ENCODE peak calls at places on chromosome 10, in seven cellular contexts. V, M, A, T, X, F and Y are unnamed samples.

GRCh38 chr10:4635394-4635793 is 190.6 kb upstream of the AKR1E2 start:
- DNase-seq in V (peak), M (no peak), A (no peak), T (no peak), X (no peak), F (no peak), Y (no peak)

GRCh38 chr10:57628592-57629284 is 639.0 kb downstream of the IPMK start:
- DNase-seq in V (no peak), M (no peak), A (no peak), T (no peak), X (no peak), F (no peak), Y (no peak)

GRCh38 chr10:18473424-18474110 is 177.8 kb downstream of the NSUN6 start:
- DNase-seq in V (peak), M (no peak), A (no peak), T (peak), X (no peak), F (no peak), Y (no peak)

GRCh38 chr10:123674741-123675140 is 8.6 kb downstream of the GPR26 start:
- DNase-seq in V (no peak), M (no peak), A (no peak), T (no peak), X (no peak), F (no peak), Y (no peak)

GRCh38 chr10:30466466-30466865 is 32.5 kb downstream of the MAP3K8 start:
- DNase-seq in V (no peak), M (no peak), A (no peak), T (no peak), X (no peak), F (no peak), Y (no peak)

GRCh38 chr10:48336978-48337599 is 30.6 kb downstream of the MAPK8 start:
- DNase-seq in V (no peak), M (no peak), A (peak), T (no peak), X (no peak), F (no peak), Y (no peak)

GRCh38 chr10:127046975-127047877 is 142.0 kb downstream of the DOCK1 start:
- DNase-seq in V (peak), M (no peak), A (no peak), T (no peak), X (no peak), F (no peak), Y (no peak)

GRCh38 chr10:60732240-60733188 is 45.8 kb upstream of the CDK1 start:
- DNase-seq in V (no peak), M (no peak), A (peak), T (no peak), X (peak), F (peak), Y (peak)

GRCh38 chr10:114780610-114781184 is 40.9 kb upstream of the FHIP2A start:
- DNase-seq in V (no peak), M (no peak), A (no peak), T (no peak), X (no peak), F (no peak), Y (no peak)

GRCh38 chr10:5911670-5912069 is 21.6 kb downstream of the FBH1 start:
- DNase-seq in V (no peak), M (no peak), A (no peak), T (no peak), X (no peak), F (no peak), Y (no peak)

GRCh38 chr10:43202224-43202656 is 64.0 kb downstream of the CSGALNACT2 start:
- DNase-seq in V (peak), M (no peak), A (peak), T (no peak), X (peak), F (no peak), Y (peak)

GRCh38 chr10:15035385-15036301 is 8.1 kb upstream of the OLAH start:
- DNase-seq in V (peak), M (no peak), A (no peak), T (peak), X (no peak), F (peak), Y (no peak)

GRCh38 chr10:63866747-63867140 is 345.5 kb downstream of the REEP3 start:
- DNase-seq in V (peak), M (no peak), A (no peak), T (no peak), X (no peak), F (peak), Y (no peak)

GRCh38 chr10:103231047-103231551 is 14.6 kb upstream of the RPEL1 start:
- DNase-seq in V (peak), M (peak), A (no peak), T (peak), X (no peak), F (peak), Y (no peak)

GRCh38 chr10:21260793-21261149 is 264.7 kb downstream of the SKIDA1 start:
- DNase-seq in V (peak), M (no peak), A (no peak), T (no peak), X (peak), F (no peak), Y (no peak)

GRCh38 chr10:116286801-116287200 is 13.8 kb upstream of the GFRA1 start:
- DNase-seq in V (no peak), M (no peak), A (no peak), T (no peak), X (no peak), F (no peak), Y (no peak)

GRCh38 chr10:5538892-5539651 is 14.3 kb downstream of the CALML3 start:
- DNase-seq in V (no peak), M (no peak), A (no peak), T (no peak), X (peak), F (no peak), Y (no peak)

GRCh38 chr10:69512901-69513300 is 60.3 kb downstream of the NEUROG3 start:
- DNase-seq in V (peak), M (no peak), A (no peak), T (no peak), X (no peak), F (peak), Y (no peak)

GRCh38 chr10:31601136-31601535 is 282.1 kb downstream of the ZEB1 start:
- DNase-seq in V (no peak), M (no peak), A (no peak), T (no peak), X (no peak), F (no peak), Y (no peak)

GRCh38 chr10:78997635-78998618 is 70.8 kb upstream of the ZMIZ1 start:
- DNase-seq in V (no peak), M (no peak), A (no peak), T (no peak), X (no peak), F (no peak), Y (no peak)

DNA sequence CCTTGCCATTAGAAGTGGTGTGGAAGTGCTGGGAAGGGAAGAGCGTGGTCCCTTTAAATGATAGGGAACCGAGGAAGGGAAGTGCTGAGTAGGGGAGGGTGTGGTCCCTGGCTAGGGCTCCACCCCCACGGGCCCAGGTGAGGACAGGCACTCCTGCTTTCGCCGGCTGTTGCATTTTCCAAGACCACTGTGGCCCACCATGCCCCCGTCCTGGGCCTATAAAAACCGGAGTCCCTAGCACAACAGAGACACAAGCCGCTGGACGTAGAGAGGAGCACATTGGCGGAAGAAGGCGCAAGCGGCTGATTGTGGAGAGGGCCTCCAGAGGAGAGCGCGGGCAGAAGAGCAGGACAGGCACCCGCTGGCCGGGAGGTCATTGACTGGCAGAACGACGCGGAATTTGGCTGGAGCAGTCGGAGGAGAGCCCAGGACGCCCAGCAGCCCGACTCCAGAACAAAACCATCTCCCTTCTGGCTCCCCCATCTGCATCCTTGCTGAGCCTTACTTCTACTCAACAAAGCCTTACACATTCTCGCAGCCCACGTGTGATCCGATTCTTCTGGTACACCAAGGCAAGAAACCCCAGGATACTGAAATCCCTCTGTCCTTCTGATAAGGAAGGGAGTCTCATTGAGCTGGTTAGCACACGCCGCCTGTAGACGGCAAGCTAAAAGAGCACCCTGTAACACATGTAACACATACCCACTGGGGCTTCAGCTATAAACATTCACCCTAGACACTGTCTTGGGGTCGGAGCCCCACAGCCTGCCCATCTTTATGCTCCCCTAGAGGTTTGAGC is 146.2 kb upstream of the LYZL1 start:
- DNase-seq in V (no peak), M (no peak), A (no peak), T (no peak), X (no peak), F (no peak), Y (no peak)
- TF ChIP-seq CTCF in V (no peak), M (no peak), A (no peak), T (no peak), X (no peak), F (no peak), Y (peak)

DNA sequence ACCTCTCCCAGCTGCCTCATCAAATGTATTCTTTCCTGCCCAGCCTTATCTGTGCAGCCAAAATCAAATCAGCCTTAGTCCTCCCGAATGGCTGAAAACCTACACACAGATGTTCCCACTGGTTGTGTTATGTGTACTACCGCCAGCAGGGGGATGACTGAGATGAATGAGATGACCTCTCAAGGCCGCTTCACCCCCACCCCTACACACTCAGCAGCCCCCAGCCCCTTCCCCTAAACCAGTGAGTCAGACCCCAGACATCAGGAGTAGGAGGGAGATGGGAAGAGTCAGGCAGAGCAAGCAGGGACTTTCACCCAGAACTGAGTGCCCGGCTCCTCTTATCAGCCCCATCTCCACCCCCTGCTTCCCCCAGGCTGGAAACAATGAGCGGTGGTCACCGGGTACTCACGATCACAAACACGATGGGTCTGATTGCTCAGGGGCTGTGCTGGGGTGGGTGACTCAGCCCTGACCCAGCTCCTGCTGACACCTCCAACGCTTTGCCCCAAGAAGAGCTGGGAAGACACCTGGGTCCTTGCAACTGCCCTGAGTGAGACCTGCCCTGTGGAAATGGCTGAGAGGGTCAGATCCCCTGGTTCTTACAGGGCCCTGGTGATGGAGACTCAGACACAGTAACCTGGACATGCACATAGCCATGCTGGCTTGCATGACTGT is 6.6 kb upstream of the C10orf105 start:
- DNase-seq in V (peak), M (no peak), A (peak), T (no peak), X (no peak), F (peak), Y (no peak)
- TF ChIP-seq CTCF in V (peak), M (peak), A (peak), T (peak), X (peak), F (peak), Y (peak)

GRCh38 chr10:70564901-70565351 is 37.6 kb downstream of the PRF1 start:
- DNase-seq in V (no peak), M (no peak), A (no peak), T (no peak), X (no peak), F (no peak), Y (no peak)
- TF ChIP-seq CTCF in V (no peak), M (no peak), A (no peak), T (no peak), X (no peak), F (peak), Y (no peak)

GRCh38 chr10:7301039-7301768 is 109.6 kb downstream of the SFMBT2 start:
- DNase-seq in V (no peak), M (no peak), A (no peak), T (no peak), X (no peak), F (peak), Y (no peak)
- TF ChIP-seq CTCF in V (peak), M (no peak), A (no peak), T (peak), X (no peak), F (peak), Y (peak)

DNA sequence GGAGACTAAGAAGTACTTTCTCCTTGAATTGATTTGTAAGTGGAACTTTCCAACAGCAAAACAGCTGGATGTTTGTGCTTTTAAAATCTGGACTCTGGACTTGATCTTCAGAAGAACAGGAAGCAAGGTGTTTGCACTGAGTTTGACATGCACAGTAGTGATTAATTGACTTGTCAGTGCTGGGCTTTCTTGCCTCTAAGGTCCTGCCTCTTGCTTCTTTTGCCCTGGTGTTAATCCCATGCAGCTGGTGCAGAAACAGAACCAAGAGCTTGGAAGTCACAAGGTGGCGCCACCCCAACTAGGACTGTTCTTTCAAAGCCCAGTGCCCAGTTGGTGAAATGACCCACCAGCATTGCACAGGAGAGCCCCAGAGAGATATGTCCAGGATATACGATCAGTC is 66.8 kb upstream of the SEPHS1 start:
- DNase-seq in V (peak), M (no peak), A (no peak), T (no peak), X (no peak), F (peak), Y (no peak)
- TF ChIP-seq CTCF in V (peak), M (peak), A (no peak), T (peak), X (no peak), F (peak), Y (peak)